ENCODE peak calls at places on chromosomes 16 and 17, in five cellular contexts. V is body of pancreas, G is transverse colon, R is RWPE2, S is neural crest cell. O is an unnamed sample.
A peak's percentile ranks its signal among the peaks of the same experiment; 100 is the strongest.

GRCh38 chr17:77188084-77189066 is 47.6 kb downstream of the SEC14L1 start:
- DNase-seq in G (peak; percentile 36), S (no peak), R (no peak), V (no peak), O (no peak)

GRCh38 chr17:1597861-1598342 is 30.7 kb downstream of the SLC43A2 start:
- DNase-seq in S (no peak), V (peak; percentile 52), G (peak; percentile 44), R (no peak), O (no peak)

GRCh38 chr17:37541880-37542675 is 52.4 kb downstream of the DUSP14 start:
- DNase-seq in V (no peak), R (no peak), S (no peak), G (no peak), O (no peak)

GRCh38 chr17:27569257-27569722 is 61.7 kb upstream of the LGALS9 start:
- DNase-seq in V (peak; percentile 78), S (no peak), G (no peak), R (no peak), O (no peak)

GRCh38 chr16:56910114-56910511 is 21.8 kb upstream of the HERPUD1 start:
- DNase-seq in G (no peak), R (no peak), V (no peak), S (no peak), O (no peak)

GRCh38 chr17:33234233-33234632 is 58.9 kb downstream of the ASIC2 start:
- DNase-seq in G (no peak), R (no peak), V (no peak), S (no peak), O (no peak)

GRCh38 chr17:83204230-83204725 is 124.9 kb downstream of the METRNL start:
- DNase-seq in R (no peak), S (no peak), V (peak; percentile 3), G (no peak), O (no peak)

GRCh38 chr16:67278773-67279295 is 498 bp upstream of the PLEKHG4 start:
- DNase-seq in S (no peak), R (no peak), V (peak; percentile 32), G (peak; percentile 40), O (no peak)

GRCh38 chr16:72287646-72288045 is 115.7 kb upstream of the PMFBP1 start:
- DNase-seq in R (no peak), S (no peak), V (no peak), G (no peak), O (no peak)

GRCh38 chr17:70521821-70522256 is 352.5 kb downstream of the KCNJ2 start:
- DNase-seq in G (peak; percentile 25), V (peak; percentile 69), S (no peak), R (no peak), O (no peak)

GRCh38 chr16:73093146-73094144 is 45.5 kb upstream of the ZFHX3 start:
- DNase-seq in S (no peak), R (no peak), G (no peak), V (peak; percentile 9), O (no peak)

GRCh38 chr17:69575346-69575761 is 160.9 kb downstream of the MAP2K6 start:
- DNase-seq in G (no peak), R (no peak), V (no peak), S (no peak), O (no peak)

GRCh38 chr17:8985054-8985701 is 19.7 kb upstream of the PIK3R5 start:
- DNase-seq in R (no peak), G (no peak), V (no peak), S (no peak), O (no peak)

GRCh38 chr17:8991514-8992285 is 26.2 kb upstream of the PIK3R5 start:
- DNase-seq in S (peak; percentile 79), G (peak; percentile 70), R (no peak), V (peak; percentile 71), O (no peak)

GRCh38 chr17:8988263-8988662 is 22.8 kb upstream of the PIK3R5 start:
- DNase-seq in G (no peak), R (no peak), S (no peak), V (no peak), O (no peak)

GRCh38 chr17:8981443-8981842 is 15.9 kb upstream of the PIK3R5 start:
- DNase-seq in R (no peak), V (no peak), S (no peak), G (no peak), O (no peak)

GRCh38 chr17:8986295-8986694 is 20.8 kb upstream of the PIK3R5 start:
- DNase-seq in V (no peak), S (no peak), R (no peak), G (no peak), O (no peak)
- TF ChIP-seq CTCF in V (no peak), S (no peak), R (peak; percentile 7), G (no peak), O (peak; percentile 33)

GRCh38 chr17:9700136-9700535 is 54.8 kb downstream of the USP43 start:
- DNase-seq in G (no peak), V (no peak), S (no peak), R (no peak), O (no peak)

GRCh38 chr17:9700754-9701476 is 55.6 kb downstream of the USP43 start:
- DNase-seq in V (no peak), R (no peak), G (no peak), S (no peak), O (no peak)

GRCh38 chr17:9693755-9694154 is 48.4 kb downstream of the USP43 start:
- DNase-seq in V (no peak), R (no peak), S (no peak), G (no peak), O (no peak)

GRCh38 chr17:9696279-9697044 is 51.1 kb downstream of the USP43 start:
- DNase-seq in S (no peak), R (no peak), V (peak; percentile 8), G (no peak), O (no peak)
- TF ChIP-seq CTCF in S (no peak), R (peak; percentile 11), V (no peak), G (no peak), O (no peak)

GRCh38 chr17:57834146-57834741 is 15.6 kb downstream of the MRPS23 start:
- DNase-seq in S (no peak), R (no peak), G (no peak), V (peak; percentile 63), O (no peak)
- TF ChIP-seq CTCF in S (no peak), R (no peak), G (no peak), V (peak; percentile 53), O (no peak)

DNA sequence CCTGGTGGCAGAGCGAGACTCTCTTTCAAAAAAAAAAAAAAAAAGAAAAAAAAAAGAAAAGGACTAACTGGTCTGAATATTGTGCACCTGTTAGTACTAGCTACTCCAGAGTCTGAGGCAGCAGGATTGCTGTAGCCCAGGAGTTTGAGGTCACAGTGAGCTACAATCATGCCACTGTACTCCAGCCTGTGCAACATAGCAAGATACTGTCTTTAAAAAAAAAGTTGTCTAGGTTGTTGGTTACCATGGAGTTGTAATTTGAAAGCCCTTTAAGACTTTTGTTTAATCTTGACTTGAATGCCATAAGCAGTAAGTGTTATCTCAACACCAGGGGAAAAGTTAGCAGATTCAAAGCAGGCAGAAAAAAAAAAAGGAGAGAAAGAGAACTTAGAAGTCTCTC is 10.9 kb upstream of the C16orf54 start:
- DNase-seq in S (no peak), G (no peak), R (no peak), V (no peak), O (no peak)
- TF ChIP-seq CTCF in S (no peak), G (no peak), R (no peak), V (no peak), O (no peak)

GRCh38 chr17:61393550-61393903 is 6.1 kb upstream of the TBX2 start:
- DNase-seq in G (no peak), R (no peak), V (no peak), S (no peak), O (no peak)
- TF ChIP-seq CTCF in G (no peak), R (no peak), V (no peak), S (peak; percentile 39), O (peak; percentile 52)

GRCh38 chr16:89297156-89297869 is 79.8 kb downstream of the ZNF778 start:
- DNase-seq in R (no peak), V (no peak), S (no peak), G (no peak), O (no peak)

GRCh38 chr16:89300976-89301360 is 83.5 kb downstream of the ZNF778 start:
- DNase-seq in G (no peak), S (no peak), V (no peak), R (no peak), O (no peak)

GRCh38 chr16:89298826-89299225 is 81.3 kb downstream of the ZNF778 start:
- DNase-seq in S (no peak), G (no peak), V (no peak), R (no peak), O (no peak)

GRCh38 chr16:89297870-89298545 is 80.5 kb downstream of the ZNF778 start:
- DNase-seq in S (no peak), V (no peak), R (no peak), G (no peak), O (no peak)

GRCh38 chr16:89300311-89300975 is 82.9 kb downstream of the ZNF778 start:
- DNase-seq in S (no peak), R (no peak), V (peak; percentile 72), G (no peak), O (no peak)
- TF ChIP-seq CTCF in S (no peak), R (no peak), V (no peak), G (no peak), O (no peak)

GRCh38 chr17:79991140-79991923 is 44.3 kb downstream of the TBC1D16 start:
- DNase-seq in S (peak; percentile 77), G (peak; percentile 91), R (peak; percentile 86), V (peak; percentile 91), O (no peak)
- TF ChIP-seq CTCF in S (peak; percentile 74), G (peak; percentile 67), R (peak; percentile 65), V (peak; percentile 66), O (peak; percentile 88)